ENCODE peak calls at places on chromosomes 4 and X, in seven cellular contexts. A, Y, Z, M, G, O and R are unnamed samples.

GRCh38 chr4:24451870-24452269 is 132.5 kb downstream of the DHX15 start:
- DNase-seq in A (no peak), Y (no peak), Z (no peak), M (no peak), G (no peak), O (no peak), R (no peak)

GRCh38 chrX:123830309-123830708 is 29.5 kb upstream of the XIAP start:
- DNase-seq in A (peak; percentile 36), Y (no peak), Z (no peak), M (no peak), G (no peak), O (peak; percentile 91), R (no peak)

GRCh38 chrX:119477812-119478232 is 9.6 kb downstream of the SLC25A5 start:
- DNase-seq in A (peak; percentile 42), Y (no peak), Z (no peak), M (no peak), G (no peak), O (peak; percentile 85), R (no peak)

GRCh38 chr4:15577508-15577907 is 77.6 kb downstream of the FBXL5 start:
- DNase-seq in A (no peak), Y (no peak), Z (no peak), M (no peak), G (no peak), O (no peak), R (no peak)

GRCh38 chrX:43969504-43970501 is 3.4 kb downstream of the NDP start:
- DNase-seq in A (no peak), Y (no peak), Z (no peak), M (no peak), G (no peak), O (no peak), R (no peak)

GRCh38 chr4:122842984-122843531 is 16.4 kb downstream of the FGF2 start:
- DNase-seq in A (no peak), Y (peak; percentile 87), Z (no peak), M (no peak), G (no peak), O (no peak), R (peak; percentile 76)

GRCh38 chr4:78788005-78788889 is 12.1 kb downstream of the BMP2K start:
- DNase-seq in A (no peak), Y (no peak), Z (no peak), M (no peak), G (no peak), O (no peak), R (no peak)

GRCh38 chrX:107713205-107714195 is 62.1 kb downstream of the TSC22D3 start:
- DNase-seq in A (no peak), Y (peak; percentile 69), Z (no peak), M (no peak), G (no peak), O (no peak), R (no peak)

GRCh38 chr4:122787940-122788339 is 38.7 kb upstream of the FGF2 start:
- DNase-seq in A (no peak), Y (no peak), Z (no peak), M (no peak), G (no peak), O (no peak), R (no peak)

GRCh38 chr4:39706829-39707511 is 9.0 kb downstream of the UBE2K start:
- DNase-seq in A (no peak), Y (no peak), Z (no peak), M (no peak), G (no peak), O (no peak), R (no peak)

GRCh38 chr4:77959566-77960338 is 97.1 kb downstream of the MRPL1 start:
- DNase-seq in A (no peak), Y (no peak), Z (no peak), M (no peak), G (peak; percentile 55), O (peak; percentile 63), R (peak; percentile 23)

GRCh38 chr4:104907074-104907649 is 239.5 kb upstream of the TET2 start:
- DNase-seq in A (no peak), Y (no peak), Z (no peak), M (no peak), G (no peak), O (no peak), R (no peak)

GRCh38 chr4:27934881-27935280 is 1074.2 kb downstream of the STIM2 start:
- DNase-seq in A (no peak), Y (no peak), Z (no peak), M (no peak), G (no peak), O (no peak), R (no peak)

GRCh38 chr4:17077105-17077504 is 178.7 kb upstream of the LDB2 start:
- DNase-seq in A (no peak), Y (no peak), Z (no peak), M (no peak), G (no peak), O (no peak), R (no peak)

GRCh38 chrX:38768079-38768478 is 33.2 kb upstream of the MID1IP1 start:
- DNase-seq in A (no peak), Y (no peak), Z (no peak), M (no peak), G (peak; percentile 15), O (no peak), R (no peak)

GRCh38 chr4:82429728-82430192 is 502 bp downstream of the HNRNPDL start:
- DNase-seq in A (no peak), Y (peak; percentile 75), Z (peak; percentile 95), M (no peak), G (no peak), O (no peak), R (no peak)

GRCh38 chr4:2823301-2823670 is 20.4 kb upstream of the ADD1 start:
- DNase-seq in A (no peak), Y (peak; percentile 65), Z (peak; percentile 45), M (peak; percentile 55), G (no peak), O (no peak), R (no peak)

GRCh38 chr4:155888171-155888570 is 15.3 kb upstream of the TDO2 start:
- DNase-seq in A (no peak), Y (no peak), Z (no peak), M (no peak), G (no peak), O (no peak), R (no peak)

GRCh38 chr4:8474856-8475255 is 34.3 kb downstream of the TRMT44 start:
- DNase-seq in A (no peak), Y (no peak), Z (no peak), M (no peak), G (no peak), O (no peak), R (no peak)

GRCh38 chr4:8477676-8478075 is 37.1 kb downstream of the TRMT44 start:
- DNase-seq in A (no peak), Y (no peak), Z (no peak), M (no peak), G (no peak), O (no peak), R (no peak)

GRCh38 chr4:8477095-8477635 is 36.6 kb downstream of the TRMT44 start:
- DNase-seq in A (no peak), Y (no peak), Z (peak; percentile 58), M (no peak), G (no peak), O (no peak), R (no peak)

GRCh38 chr4:8473920-8474590 is 33.5 kb downstream of the TRMT44 start:
- DNase-seq in A (no peak), Y (no peak), Z (peak; percentile 79), M (no peak), G (no peak), O (no peak), R (no peak)

GRCh38 chr4:8475751-8476575 is 35.4 kb downstream of the TRMT44 start:
- DNase-seq in A (no peak), Y (no peak), Z (no peak), M (no peak), G (no peak), O (no peak), R (no peak)
- H3K27ac ChIP-seq in A (no peak overlapping the region), Y (no peak overlapping the region), Z (no peak overlapping the region), M (no peak overlapping the region), G (no peak overlapping the region), O (no peak overlapping the region), R (no peak overlapping the region)

GRCh38 chrX:134990475-134991473 is at the start of gene SMIM10:
- DNase-seq in A (peak; percentile 55), Y (peak; percentile 87), Z (peak; percentile 95), M (peak; percentile 80), G (peak; percentile 52), O (no peak), R (peak; percentile 8)
- TF ChIP-seq POLR2AphosphoS5 in A (no peak), Y (peak; percentile 50), Z (peak; percentile 32), M (no peak), G (peak; percentile 27), O (no peak), R (no peak)

GRCh38 chr4:1248262-1249147 is at the start of gene CTBP1:
- DNase-seq in A (peak; percentile 79), Y (peak; percentile 90), Z (peak; percentile 97), M (peak; percentile 79), G (peak; percentile 86), O (peak; percentile 51), R (peak; percentile 64)
- TF ChIP-seq POLR2A in A (no peak), Y (peak; percentile 12), Z (peak; percentile 78), M (no peak), G (peak; percentile 33), O (no peak), R (peak; percentile 71)

GRCh38 chr4:118910221-118910620 is 21.6 kb downstream of the SYNPO2 start:
- DNase-seq in A (no peak), Y (no peak), Z (no peak), M (no peak), G (no peak), O (no peak), R (no peak)
- H3K27ac ChIP-seq in A (no peak overlapping the region), Y (peak overlapping the region; percentile 90), Z (no peak overlapping the region), M (no peak overlapping the region), G (no peak overlapping the region), O (no peak overlapping the region), R (no peak overlapping the region)

DNA sequence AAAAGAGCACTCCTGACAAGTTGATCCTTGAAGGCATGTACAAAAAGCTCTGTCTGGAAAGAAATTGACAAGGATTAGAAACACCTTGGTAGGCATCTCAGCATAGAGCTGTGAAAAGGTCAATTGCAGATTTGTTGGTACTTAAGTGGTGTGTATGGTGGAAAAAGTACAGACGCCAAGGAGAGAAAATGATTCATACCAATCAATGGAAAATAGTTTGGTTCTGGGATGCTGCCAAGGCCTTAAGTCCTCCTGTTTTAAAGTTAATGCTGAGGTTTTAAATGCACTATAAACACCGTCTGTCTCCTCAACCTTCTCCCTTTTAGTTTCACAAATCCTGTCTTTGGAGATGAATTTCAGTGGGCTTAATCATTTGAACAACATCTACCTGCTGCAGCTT is 524.1 kb downstream of the IL15 start:
- DNase-seq in A (no peak), Y (no peak), Z (no peak), M (no peak), G (no peak), O (no peak), R (no peak)
- TF ChIP-seq POLR2AphosphoS5 in A (no peak), Y (no peak), Z (no peak), M (no peak), G (no peak), O (no peak), R (no peak)